ENCODE peak calls at places on chromosomes 16 and 17, in ten cellular contexts. I is body of pancreas, D is fibroblast of the aortic adventitia, Z is dorsolateral prefrontal cortex, H is right lobe of liver, O is IMR-90, B is lower leg skin, M is BJ, L is pancreas, N is A673. W is an unnamed sample.
A peak's percentile ranks its signal among the peaks of the same experiment; 100 is the strongest.

GRCh38 chr17:78839762-78840529 is 668 bp downstream of the USP36 start:
- DNase-seq in I (peak; percentile 47), D (peak; percentile 78), Z (no peak), H (peak; percentile 58), O (peak; percentile 76), B (peak; percentile 43), M (no peak), L (peak; percentile 82), N (peak; percentile 27), W (peak; percentile 48)

GRCh38 chr17:37815516-37815915 is 70.7 kb upstream of the HNF1B start:
- DNase-seq in I (no peak), D (no peak), Z (no peak), H (no peak), O (no peak), B (no peak), M (no peak), L (no peak), N (no peak), W (no peak)

GRCh38 chr16:83906690-83907089 is 7.8 kb downstream of the MLYCD start:
- DNase-seq in I (no peak), D (peak; percentile 39), Z (no peak), H (no peak), O (peak; percentile 31), B (no peak), M (no peak), L (no peak), N (no peak), W (no peak)

GRCh38 chr16:74034862-74035261 is 261.8 kb upstream of the PSMD7 start:
- DNase-seq in I (no peak), D (peak; percentile 0), Z (no peak), H (no peak), O (peak; percentile 11), B (no peak), M (no peak), L (no peak), N (peak; percentile 49), W (peak; percentile 26)

GRCh38 chr17:69669441-69670178 is 255.1 kb downstream of the MAP2K6 start:
- DNase-seq in I (no peak), D (peak; percentile 33), Z (no peak), H (no peak), O (peak; percentile 65), B (no peak), M (no peak), L (no peak), N (no peak), W (no peak)

GRCh38 chr17:74736423-74737298 is at the start of gene RAB37:
- DNase-seq in I (peak; percentile 70), D (no peak), Z (no peak), H (peak; percentile 96), O (no peak), B (no peak), M (no peak), L (peak; percentile 74), N (no peak), W (no peak)

GRCh38 chr16:60674241-60674640 is 1362.0 kb downstream of the CDH8 start:
- DNase-seq in I (no peak), D (no peak), Z (no peak), H (no peak), O (no peak), B (no peak), M (no peak), L (no peak), N (no peak), W (peak; percentile 12)

GRCh38 chr17:21298056-21298982 is 13.8 kb downstream of the MAP2K3 start:
- DNase-seq in I (no peak), D (no peak), Z (no peak), H (no peak), O (no peak), B (no peak), M (no peak), L (peak; percentile 58), N (no peak), W (no peak)

GRCh38 chr17:62679866-62680377 is 52.5 kb downstream of the MRC2 start:
- DNase-seq in I (no peak), D (no peak), Z (no peak), H (no peak), O (no peak), B (no peak), M (no peak), L (no peak), N (no peak), W (no peak)

GRCh38 chr16:9409753-9410493 is 318.5 kb downstream of the HAPSTR1 start:
- DNase-seq in I (no peak), D (no peak), Z (no peak), H (no peak), O (no peak), B (no peak), M (no peak), L (no peak), N (no peak), W (no peak)

GRCh38 chr16:48366165-48367093 is 18.8 kb downstream of the SIAH1 start:
- DNase-seq in I (peak; percentile 67), D (peak; percentile 97), Z (no peak), H (peak; percentile 78), O (peak; percentile 90), B (peak; percentile 52), M (peak; percentile 85), L (no peak), N (peak; percentile 78), W (peak; percentile 91)

GRCh38 chr16:19696312-19696711 is 21.7 kb downstream of the KNOP1 start:
- DNase-seq in I (peak; percentile 75), D (peak; percentile 94), Z (no peak), H (peak; percentile 66), O (peak; percentile 88), B (peak; percentile 89), M (peak; percentile 82), L (peak; percentile 77), N (peak; percentile 61), W (peak; percentile 87)

GRCh38 chr17:79810138-79811027 is 13.5 kb upstream of the CBX8 start:
- DNase-seq in I (peak; percentile 84), D (peak; percentile 41), Z (peak; percentile 63), H (peak; percentile 62), O (peak; percentile 76), B (no peak), M (no peak), L (peak; percentile 88), N (peak; percentile 95), W (peak; percentile 91)

GRCh38 chr16:79190542-79190941 is 410.0 kb downstream of the MAF start:
- DNase-seq in I (no peak), D (no peak), Z (no peak), H (no peak), O (no peak), B (no peak), M (no peak), L (no peak), N (no peak), W (no peak)

GRCh38 chr16:71929048-71929447 is 33.7 kb downstream of the IST1 start:
- DNase-seq in I (no peak), D (peak; percentile 66), Z (no peak), H (no peak), O (peak; percentile 91), B (no peak), M (peak; percentile 37), L (no peak), N (no peak), W (no peak)

GRCh38 chr17:51251010-51251409 is 8.8 kb downstream of the MBTD1 start:
- DNase-seq in I (no peak), D (no peak), Z (no peak), H (no peak), O (peak; percentile 44), B (no peak), M (no peak), L (no peak), N (no peak), W (no peak)

GRCh38 chr17:43791589-43791988 is 11.4 kb downstream of the CFAP97D1 start:
- DNase-seq in I (peak; percentile 47), D (peak; percentile 57), Z (no peak), H (no peak), O (peak; percentile 49), B (no peak), M (no peak), L (no peak), N (peak; percentile 61), W (peak; percentile 78)

GRCh38 chr17:27380551-27380950 is 75.7 kb upstream of the KSR1 start:
- DNase-seq in I (no peak), D (no peak), Z (no peak), H (no peak), O (no peak), B (no peak), M (no peak), L (no peak), N (no peak), W (no peak)

GRCh38 chr17:42512733-42513251 is 23.2 kb upstream of the NAGLU start:
- DNase-seq in I (no peak), D (peak; percentile 35), Z (no peak), H (no peak), O (peak; percentile 56), B (no peak), M (no peak), L (no peak), N (no peak), W (no peak)
- TF ChIP-seq CTCF in I (no peak), D (no peak), Z (no peak), H (no peak), O (no peak), B (no peak), M (no peak), L (no peak), N (no peak), W (no peak)

GRCh38 chr16:13835935-13836334 is 84.0 kb upstream of the ERCC4 start:
- DNase-seq in I (no peak), D (no peak), Z (no peak), H (no peak), O (no peak), B (no peak), M (no peak), L (no peak), N (no peak), W (no peak)
- H3K4me3 ChIP-seq in I (no peak overlapping the region), D (no peak overlapping the region), Z (no peak overlapping the region), H (no peak overlapping the region), O (no peak overlapping the region), B (no peak overlapping the region), M (no peak overlapping the region), L (no peak overlapping the region), N (no peak overlapping the region), W (no peak overlapping the region)

DNA sequence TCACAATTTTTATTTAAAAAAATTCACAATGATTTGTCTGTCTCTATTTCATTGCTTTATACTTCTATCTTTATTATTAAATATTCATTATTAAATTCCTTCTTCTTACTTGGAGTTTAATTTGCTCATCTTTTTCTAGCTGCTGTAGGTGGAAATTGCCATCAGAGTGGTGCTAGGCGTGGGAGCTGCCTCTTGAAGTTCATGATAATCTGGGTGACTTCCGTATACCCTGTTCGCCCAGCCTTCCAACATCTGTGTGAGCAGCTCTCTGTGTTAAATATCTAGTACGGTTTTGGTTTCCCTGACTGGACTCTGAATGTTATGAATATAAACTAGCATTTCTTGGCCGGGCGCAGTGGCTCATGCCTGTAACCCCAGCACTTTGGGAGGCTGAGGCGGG is 84.0 kb upstream of the RPH3AL start:
- DNase-seq in I (no peak), D (no peak), Z (no peak), H (no peak), O (no peak), B (no peak), M (no peak), L (peak; percentile 0), N (no peak), W (no peak)
- TF ChIP-seq CTCF in I (no peak), D (no peak), Z (no peak), H (no peak), O (no peak), B (no peak), M (no peak), L (no peak), N (no peak), W (no peak)

GRCh38 chr17:17204635-17205231 is 1.4 kb downstream of the PLD6 start:
- DNase-seq in I (no peak), D (no peak), Z (no peak), H (no peak), O (no peak), B (no peak), M (no peak), L (no peak), N (no peak), W (no peak)
- H3K4me3 ChIP-seq in I (peak overlapping the region; percentile 10), D (peak overlapping the region; percentile 80), Z (peak overlapping the region; percentile 69), H (peak overlapping the region; percentile 67), O (no peak overlapping the region), B (no peak overlapping the region), M (peak overlapping the region; percentile 47), L (no peak overlapping the region), N (peak overlapping the region; percentile 72), W (peak overlapping the region; percentile 62)

W was measured in epithelial cell of esophagus.